ENCODE peak calls at places on chromosomes 3 and 15, in nine cellular contexts. I is left ventricle myocardium superior; O is left lung; G is HCT116; A is omental fat pad; H is naive thymus-derived CD8-positive, alpha-beta T cell; R is heart left ventricle; Z is sciatic nerve; C is activated CD8-positive, alpha-beta T cell treated with anti-CD3 and anti-CD28 coated beads for 36 hours. X is an unnamed sample.

GRCh38 chr3:172530566-172530965 is 7.3 kb upstream of the TNFSF10 start:
- ATAC-seq in R (no peak), H (peak), I (no peak), A (peak), O (no peak), C (peak), Z (no peak), G (no peak), X (peak)

GRCh38 chr15:80503319-80503952 is 99.3 kb downstream of the ARNT2 start:
- ATAC-seq in H (no peak), A (no peak), C (no peak), G (no peak), I (peak), R (peak), O (peak), Z (peak), X (no peak)

GRCh38 chr3:63364909-63365308 is 86.8 kb downstream of the SYNPR start:
- ATAC-seq in R (no peak), I (no peak), Z (no peak), C (no peak), A (no peak), G (no peak), O (peak), H (no peak), X (no peak)

GRCh38 chr3:5095879-5096278 is 26.2 kb upstream of the ARL8B start:
- ATAC-seq in I (peak), A (no peak), H (peak), Z (peak), C (peak), G (no peak), O (peak), R (peak), X (peak)

GRCh38 chr3:72259755-72260589 is 475.0 kb upstream of the PROK2 start:
- ATAC-seq in Z (no peak), C (peak), A (no peak), R (no peak), G (no peak), O (no peak), H (no peak), I (no peak), X (no peak)

GRCh38 chr3:193650585-193650984 is 57.6 kb downstream of the OPA1 start:
- ATAC-seq in O (no peak), G (no peak), Z (no peak), A (no peak), C (no peak), H (no peak), I (no peak), R (no peak), X (no peak)

GRCh38 chr15:85025516-85026279 is 44.0 kb downstream of the PDE8A start:
- ATAC-seq in C (no peak), R (no peak), Z (no peak), H (no peak), I (no peak), O (peak), G (no peak), A (no peak), X (no peak)

GRCh38 chr3:168884353-168884903 is 779.1 kb downstream of the MECOM start:
- ATAC-seq in H (no peak), Z (peak), A (no peak), G (no peak), R (peak), I (peak), O (no peak), C (no peak), X (peak)

GRCh38 chr3:143653493-143653892 is 194.8 kb downstream of the SLC9A9 start:
- ATAC-seq in H (no peak), C (no peak), G (no peak), Z (no peak), O (peak), A (no peak), R (no peak), I (no peak), X (no peak)

GRCh38 chr3:79019137-79019923 is 748.5 kb downstream of the ROBO1 start:
- ATAC-seq in O (peak), Z (peak), I (peak), C (peak), H (peak), R (peak), G (no peak), A (peak), X (peak)

X was measured in gastroesophageal sphincter.